ENCODE peak calls at places on chromosomes 1 and 21, in five cellular contexts. V, I, K, N and R are unnamed samples.

GRCh38 chr1:18132022-18132706 is 24.6 kb downstream of the IGSF21 start:
- DNase-seq in I (no peak), V (no peak), K (no peak), N (no peak), R (no peak)

GRCh38 chr1:192284927-192285326 is 31.9 kb upstream of the RGS21 start:
- DNase-seq in N (no peak), K (no peak), I (no peak), V (no peak), R (no peak)

GRCh38 chr1:17873007-17873675 is 118.0 kb downstream of the ACTL8 start:
- DNase-seq in V (no peak), I (peak), K (no peak), N (no peak), R (no peak)

GRCh38 chr1:200890818-200891773 is 3.6 kb upstream of the INAVA start:
- DNase-seq in N (no peak), V (peak), K (peak), I (peak), R (no peak)

GRCh38 chr1:215417122-215417521 is 150.0 kb upstream of the KCTD3 start:
- DNase-seq in V (no peak), I (no peak), K (no peak), N (no peak), R (peak)

GRCh38 chr21:27681038-27681437 is 714.1 kb upstream of the ADAMTS5 start:
- DNase-seq in K (no peak), V (no peak), N (no peak), I (peak), R (no peak)

GRCh38 chr1:98981917-98982513 is 22.6 kb downstream of the PLPPR5 start:
- DNase-seq in K (no peak), N (peak), V (no peak), I (peak), R (no peak)

GRCh38 chr21:16402752-16403151 is 673.0 kb downstream of the USP25 start:
- DNase-seq in K (no peak), N (no peak), V (no peak), I (no peak), R (peak)

GRCh38 chr1:39524171-39524570 is 32.7 kb downstream of the BMP8A start:
- DNase-seq in V (no peak), I (no peak), K (no peak), N (no peak), R (no peak)

GRCh38 chr1:205068001-205068400 is 16.3 kb downstream of the TMEM81 start:
- DNase-seq in K (no peak), V (no peak), I (no peak), N (no peak), R (no peak)

GRCh38 chr1:31837441-31838158 is 21.8 kb upstream of the SPOCD1 start:
- DNase-seq in V (no peak), I (no peak), K (no peak), N (no peak), R (no peak)

GRCh38 chr1:221667504-221667903 is 74.4 kb downstream of the DUSP10 start:
- DNase-seq in K (no peak), I (peak), V (no peak), N (peak), R (no peak)

GRCh38 chr1:109761227-109762038 is 2.3 kb downstream of the EPS8L3 start:
- DNase-seq in I (no peak), K (no peak), V (no peak), N (no peak), R (no peak)

GRCh38 chr21:45541221-45542039 is 810 bp downstream of the SLC19A1 start:
- DNase-seq in K (peak), V (peak), I (peak), N (peak), R (no peak)

GRCh38 chr1:38872401-38873026 is 634 bp downstream of the MYCBP start:
- DNase-seq in N (no peak), V (no peak), K (no peak), I (peak), R (no peak)

GRCh38 chr1:52727114-52727586 is 897 bp downstream of the ZYG11B start:
- DNase-seq in V (peak), N (no peak), I (no peak), K (peak), R (no peak)

GRCh38 chr1:145918992-145919939 is 749 bp upstream of the PEX11B start:
- DNase-seq in N (peak), K (no peak), V (peak), I (peak), R (no peak)

GRCh38 chr1:2086446-2087082 is 36.4 kb downstream of the PRKCZ start:
- DNase-seq in V (no peak), N (no peak), I (no peak), K (no peak), R (no peak)

GRCh38 chr1:17585266-17585987 is 45.9 kb downstream of the ARHGEF10L start:
- DNase-seq in V (no peak), I (no peak), N (no peak), K (no peak), R (no peak)

GRCh38 chr1:91745649-91746383 is 140.1 kb downstream of the TGFBR3 start:
- DNase-seq in V (no peak), I (peak), N (no peak), K (no peak), R (no peak)

GRCh38 chr1:172277277-172277676 is 143.2 kb upstream of the C1orf105 start:
- DNase-seq in I (no peak), K (no peak), N (no peak), V (no peak), R (no peak)

GRCh38 chr1:183197762-183198161 is 11.7 kb downstream of the LAMC2 start:
- DNase-seq in V (no peak), N (no peak), I (peak), K (no peak), R (no peak)

GRCh38 chr1:37865348-37866119 is 6.1 kb upstream of the MTF1 start:
- DNase-seq in V (no peak), I (peak), K (no peak), N (peak), R (no peak)

GRCh38 chr21:43312751-43313169 is 114.2 kb downstream of the SIK1 start:
- DNase-seq in V (peak), N (no peak), K (no peak), I (no peak), R (no peak)

GRCh38 chr1:239898067-239898730 is 193.5 kb upstream of the FMN2 start:
- DNase-seq in V (peak), N (peak), I (peak), K (peak), R (peak)

GRCh38 chr1:229197225-229197677 is 73.7 kb upstream of the RAB4A start:
- DNase-seq in N (no peak), K (no peak), I (no peak), V (no peak), R (no peak)

GRCh38 chr1:57162607-57163235 is 196.9 kb upstream of the C8B start:
- DNase-seq in I (no peak), K (no peak), N (no peak), V (no peak), R (peak)

GRCh38 chr1:209850342-209850979 is 22.7 kb downstream of the UTP25 start:
- DNase-seq in N (peak), K (peak), I (peak), V (peak), R (peak)

GRCh38 chr1:46030074-46030870 is 102.2 kb downstream of the PIK3R3 start:
- DNase-seq in K (no peak), N (no peak), I (no peak), V (no peak), R (no peak)

GRCh38 chr1:201295346-201295745 is 12.0 kb downstream of the PKP1 start:
- DNase-seq in V (no peak), N (no peak), I (peak), K (no peak), R (no peak)

GRCh38 chr1:59015708-59016107 is 231.9 kb upstream of the JUN start:
- DNase-seq in N (peak), K (no peak), I (peak), V (no peak), R (no peak)

GRCh38 chr1:110197905-110198629 is 12.0 kb upstream of the KCNC4 start:
- DNase-seq in N (no peak), K (no peak), I (no peak), V (no peak), R (no peak)

GRCh38 chr1:151920147-151920546 is 10.8 kb upstream of the THEM4 start:
- DNase-seq in I (no peak), V (no peak), K (no peak), N (no peak), R (no peak)

GRCh38 chr1:44314401-44314800 is 40.7 kb downstream of the ERI3 start:
- DNase-seq in K (peak), V (no peak), N (no peak), I (no peak), R (no peak)

GRCh38 chr1:172662464-172663109 is 3.7 kb downstream of the FASLG start:
- DNase-seq in K (no peak), N (peak), V (no peak), I (peak), R (no peak)